ENCODE peak calls at places on chromosomes 12 and 14, in six cellular contexts. U, T, Z, F, M and K are unnamed samples.

GRCh38 chr12:52715416-52715815 is 12.1 kb upstream of the KRT77 start:
- DNase-seq in U (no peak), T (no peak), Z (no peak), F (no peak), M (no peak), K (peak)

GRCh38 chr12:54404061-54405004 is 14.7 kb downstream of the ITGA5 start:
- DNase-seq in U (peak), T (peak), Z (peak), F (peak), M (no peak), K (peak)

GRCh38 chr14:60092516-60092915 is 793 bp downstream of the PCNX4 start:
- DNase-seq in U (peak), T (no peak), Z (peak), F (peak), M (no peak), K (peak)

GRCh38 chr12:15550778-15551177 is 228.5 kb downstream of the PTPRO start:
- DNase-seq in U (no peak), T (no peak), Z (no peak), F (no peak), M (no peak), K (no peak)

GRCh38 chr14:59438148-59438766 is 26.9 kb downstream of the GPR135 start:
- DNase-seq in U (no peak), T (no peak), Z (peak), F (no peak), M (no peak), K (no peak)

GRCh38 chr12:67598598-67598997 is 49.9 kb upstream of the DYRK2 start:
- DNase-seq in U (no peak), T (no peak), Z (no peak), F (no peak), M (no peak), K (no peak)

GRCh38 chr12:26941251-26941650 is 3.0 kb downstream of the FGFR1OP2 start:
- DNase-seq in U (no peak), T (no peak), Z (no peak), F (no peak), M (no peak), K (no peak)

GRCh38 chr14:24634158-24634557 is at the start of gene GZMB:
- DNase-seq in U (no peak), T (no peak), Z (no peak), F (no peak), M (no peak), K (no peak)

GRCh38 chr14:89061696-89062095 is 237.2 kb downstream of the TTC8 start:
- DNase-seq in U (no peak), T (no peak), Z (no peak), F (no peak), M (no peak), K (no peak)

GRCh38 chr14:78848234-78848820 is 678.2 kb downstream of the NRXN3 start:
- DNase-seq in U (peak), T (peak), Z (peak), F (peak), M (no peak), K (peak)

DNA sequence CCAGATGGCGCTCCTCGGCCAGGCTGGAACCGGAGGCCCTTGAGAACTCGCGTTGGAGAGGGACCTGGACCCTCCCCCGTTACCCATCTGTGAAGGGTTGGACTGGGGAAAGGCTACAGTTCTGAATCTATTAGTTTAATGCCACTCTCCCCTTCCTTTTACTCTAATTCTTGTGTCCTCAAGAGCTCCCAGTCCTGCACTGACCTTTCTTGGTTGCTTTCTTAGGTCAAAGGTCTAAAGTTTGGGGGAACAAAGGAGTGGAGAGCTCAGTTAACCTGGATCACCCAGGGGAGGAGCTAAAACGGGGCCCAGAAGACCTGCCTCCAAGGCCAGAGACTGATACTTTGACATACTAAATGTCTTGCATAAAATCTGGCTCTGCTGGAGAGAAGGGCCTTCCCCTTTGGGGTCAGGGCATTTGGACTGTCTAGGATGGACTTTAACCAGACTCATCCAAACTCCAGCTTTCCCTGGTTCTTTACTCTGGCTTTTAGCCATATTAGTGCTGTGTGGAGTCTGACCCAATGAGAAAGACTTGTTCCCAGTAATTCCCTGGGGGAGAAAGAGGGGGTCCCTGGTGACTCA is 923 bp upstream of the MLF2 start:
- DNase-seq in U (no peak), T (no peak), Z (no peak), F (no peak), M (no peak), K (no peak)
- TF ChIP-seq CTCF in U (no peak), T (no peak), Z (peak), F (no peak), M (peak), K (no peak)

GRCh38 chr12:109611223-109611622 is 37.6 kb downstream of the MVK start:
- DNase-seq in U (no peak), T (no peak), Z (no peak), F (no peak), M (no peak), K (no peak)

GRCh38 chr12:109612003-109612402 is 38.4 kb downstream of the MVK start:
- DNase-seq in U (no peak), T (no peak), Z (no peak), F (no peak), M (no peak), K (no peak)

GRCh38 chr12:109610523-109610922 is 36.9 kb downstream of the MVK start:
- DNase-seq in U (no peak), T (no peak), Z (no peak), F (no peak), M (no peak), K (no peak)

GRCh38 chr12:109613611-109614455 is 40.2 kb downstream of the MVK start:
- DNase-seq in U (no peak), T (no peak), Z (no peak), F (no peak), M (no peak), K (no peak)

GRCh38 chr12:109612975-109613502 is 39.4 kb downstream of the MVK start:
- DNase-seq in U (no peak), T (no peak), Z (peak), F (peak), M (no peak), K (no peak)
- TF ChIP-seq CTCF in U (no peak), T (peak), Z (peak), F (peak), M (peak), K (peak)

DNA sequence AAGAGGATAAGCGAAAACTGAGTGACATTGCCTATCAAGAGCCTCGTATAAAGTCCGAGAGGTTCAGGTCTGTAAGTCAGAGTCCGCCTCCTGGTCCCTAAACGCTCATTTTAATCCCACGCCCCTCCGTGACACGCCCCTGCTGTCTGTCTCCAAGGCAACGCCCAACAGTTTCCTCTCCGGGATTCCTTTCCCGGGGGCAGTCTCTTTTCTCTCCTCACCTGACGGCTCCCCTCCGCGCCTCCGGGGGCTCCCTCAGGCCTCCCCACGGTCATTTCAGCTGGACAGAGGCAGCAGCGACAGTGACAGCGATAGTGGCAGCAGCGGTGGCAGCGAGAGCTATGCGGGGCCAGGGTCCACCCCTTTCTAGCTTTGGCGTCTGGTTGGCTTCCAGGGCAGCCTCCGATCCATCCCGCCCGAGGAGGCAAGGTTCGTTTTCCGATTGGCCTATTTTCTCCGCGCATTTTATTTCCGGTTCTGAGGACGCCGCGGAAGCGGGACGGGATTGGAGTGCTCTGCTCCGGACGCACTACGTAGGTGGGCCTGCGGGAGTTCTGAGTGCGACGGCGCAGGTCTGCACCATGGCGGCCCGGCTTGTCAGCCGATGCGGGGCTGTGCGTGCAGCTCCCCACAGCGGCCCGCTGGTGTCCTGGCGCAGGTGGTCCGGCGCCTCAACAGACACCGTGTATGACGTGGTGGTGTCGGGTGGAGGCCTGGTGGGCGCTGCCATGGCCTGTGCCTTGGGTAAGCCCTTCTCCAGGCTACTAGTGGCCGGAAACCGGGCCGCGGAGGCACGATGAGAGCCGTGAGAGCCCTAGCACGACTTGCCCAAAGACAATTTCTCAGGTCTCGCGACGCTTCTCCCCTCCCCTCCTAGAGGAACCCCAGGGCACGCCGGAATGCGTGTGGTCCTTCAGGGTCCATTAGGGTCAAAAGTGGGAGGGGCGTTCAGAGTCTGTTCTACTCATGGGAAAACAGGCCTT is at the start of the genes COQ6 and FAM161B:
- DNase-seq in U (peak), T (peak), Z (peak), F (peak), M (peak), K (peak)
- TF ChIP-seq CTCF in U (peak), T (no peak), Z (no peak), F (peak), M (no peak), K (no peak)

GRCh38 chr12:9669019-9669326 is 540 bp upstream of the CLEC2D start:
- DNase-seq in U (no peak), T (no peak), Z (no peak), F (no peak), M (no peak), K (no peak)

GRCh38 chr12:9668141-9669018 is 1.1 kb upstream of the CLEC2D start:
- DNase-seq in U (no peak), T (no peak), Z (peak), F (no peak), M (no peak), K (no peak)

GRCh38 chr12:9662488-9662887 is 7.0 kb upstream of the CLEC2D start:
- DNase-seq in U (no peak), T (no peak), Z (no peak), F (no peak), M (no peak), K (no peak)

GRCh38 chr12:9669534-9669933 is at the start of gene CLEC2D:
- DNase-seq in U (no peak), T (no peak), Z (no peak), F (no peak), M (no peak), K (no peak)

DNA sequence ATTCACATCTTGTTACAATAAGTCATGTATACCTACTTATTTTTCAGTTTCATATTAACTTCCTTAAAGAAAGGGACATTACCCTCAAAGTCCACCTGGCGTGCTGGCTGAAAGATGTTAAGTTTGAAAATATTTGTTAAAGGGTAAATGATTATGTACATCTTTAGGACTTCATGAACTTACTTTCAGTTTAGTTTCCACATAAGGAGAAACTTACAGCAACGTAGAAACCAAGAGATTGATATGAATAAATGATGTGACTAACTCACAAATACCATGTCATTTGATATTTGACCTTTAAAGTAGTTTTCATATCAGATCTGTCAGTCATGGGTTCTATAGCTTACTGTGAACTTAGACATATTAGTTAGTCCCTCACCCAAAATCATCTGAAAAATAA is 2.1 kb upstream of the CLEC2D start:
- DNase-seq in U (no peak), T (no peak), Z (no peak), F (no peak), M (no peak), K (no peak)
- TF ChIP-seq CTCF in U (no peak), T (no peak), Z (no peak), F (no peak), M (no peak), K (no peak)